ENCODE peak calls at places on chromosomes 3 and 15, in nine cellular contexts. X is GM23338; A is NCI-H1092; N is fibroblast of the conjunctiva; M is stimulated activated naive CD4-positive, alpha-beta T cell treated with Interleukin-2 at 50 U/mL for 16 hours; K is cardiac fibroblast; W is naive thymus-derived CD4-positive, alpha-beta T cell; C is small intestine; Z is smooth muscle cell of the brain vasculature. V is an unnamed sample.

GRCh38 chr3:139953131-139953910 is 18.3 kb downstream of the CLSTN2 start:
- DNase-seq in Z (no peak), X (no peak), M (no peak), K (no peak), A (no peak), N (no peak), C (no peak), W (no peak), V (no peak)

GRCh38 chr3:7309707-7310106 is 448.8 kb downstream of the GRM7 start:
- DNase-seq in K (peak), X (peak), W (no peak), M (no peak), Z (no peak), N (peak), A (no peak), C (no peak), V (no peak)

GRCh38 chr15:74769463-74770025 is 12.3 kb upstream of the CSK start:
- DNase-seq in C (no peak), A (no peak), W (no peak), X (no peak), Z (no peak), K (no peak), M (no peak), N (no peak), V (no peak)

GRCh38 chr3:25665646-25666136 is 984 bp upstream of the TOP2B start:
- DNase-seq in K (no peak), M (no peak), Z (no peak), X (no peak), N (no peak), C (no peak), W (no peak), A (no peak), V (no peak)

GRCh38 chr3:354433-354832 is 157.9 kb downstream of the CHL1 start:
- DNase-seq in K (peak), N (peak), X (peak), W (no peak), C (peak), Z (no peak), M (no peak), A (peak), V (no peak)

GRCh38 chr3:104080228-104080627 is 1286.5 kb upstream of the ALCAM start:
- DNase-seq in X (no peak), Z (no peak), W (no peak), M (no peak), C (no peak), A (no peak), K (no peak), N (no peak), V (no peak)

GRCh38 chr15:92541197-92542190 is 114.1 kb downstream of the FAM174B start:
- DNase-seq in Z (no peak), X (no peak), C (no peak), K (no peak), A (peak), M (no peak), W (no peak), N (no peak), V (no peak)

GRCh38 chr15:66842710-66843441 is 140.8 kb downstream of the SMAD6 start:
- DNase-seq in W (no peak), C (peak), A (no peak), Z (no peak), X (peak), M (no peak), K (peak), N (peak), V (no peak)

GRCh38 chr3:99981138-99981537 is 133.2 kb downstream of the FILIP1L start:
- DNase-seq in W (no peak), M (no peak), N (no peak), Z (no peak), A (no peak), C (no peak), K (no peak), X (no peak), V (no peak)

GRCh38 chr15:79373728-79374127 is 58.4 kb upstream of the MINAR1 start:
- DNase-seq in W (no peak), A (no peak), K (no peak), Z (no peak), M (no peak), X (peak), N (no peak), C (no peak), V (no peak)

GRCh38 chr3:70824785-70825184 is 512.3 kb upstream of the MDFIC2 start:
- DNase-seq in W (no peak), X (no peak), M (no peak), N (peak), K (peak), Z (no peak), C (no peak), A (no peak), V (no peak)

GRCh38 chr3:126415661-126416591 is 21.2 kb downstream of the CFAP100 start:
- DNase-seq in K (no peak), Z (no peak), N (no peak), A (no peak), W (no peak), M (no peak), C (no peak), X (peak), V (no peak)

GRCh38 chr3:14767706-14768105 is 51.1 kb upstream of the FGD5 start:
- DNase-seq in M (no peak), X (no peak), C (no peak), N (no peak), A (no peak), Z (no peak), W (no peak), K (no peak), V (no peak)

GRCh38 chr3:183823963-183824362 is 1.4 kb downstream of the MAP6D1 start:
- DNase-seq in A (no peak), C (no peak), X (peak), M (no peak), W (no peak), K (no peak), N (no peak), Z (no peak), V (no peak)

GRCh38 chr15:60803059-60803458 is 324.1 kb upstream of the ICE2 start:
- DNase-seq in C (no peak), Z (no peak), X (no peak), K (no peak), W (no peak), M (no peak), A (no peak), N (no peak), V (no peak)

GRCh38 chr3:124635169-124635539 is 95.1 kb upstream of the UMPS start:
- DNase-seq in X (no peak), Z (no peak), N (no peak), C (no peak), M (no peak), A (no peak), K (no peak), W (no peak), V (no peak)